ENCODE peak calls at places on chromosomes 4 and X, in nine cellular contexts. A is GM23248, J is small intestine, L is suprapubic skin, K is cardiac muscle cell, W is left ventricle myocardium inferior, T is HCT116, S is aorta, Z is H1. X is an unnamed sample.

GRCh38 chr4:177271091-177271490 is 38.6 kb upstream of the NEIL3 start:
- DNase-seq in A (no peak), J (no peak), L (no peak), K (peak; percentile 29), W (no peak), T (no peak), S (no peak), Z (no peak), X (no peak)

GRCh38 chr4:73683033-73683432 is 57.3 kb upstream of the CXCL8 start:
- DNase-seq in A (no peak), J (no peak), L (no peak), K (no peak), W (no peak), T (no peak), S (no peak), Z (no peak), X (no peak)

GRCh38 chr4:189143255-189143654 is 797.4 kb upstream of the FRG1 start:
- DNase-seq in A (peak; percentile 1), J (no peak), L (no peak), K (no peak), W (no peak), T (peak; percentile 43), S (no peak), Z (no peak), X (no peak)

GRCh38 chrX:18146954-18147353 is 73.7 kb downstream of the BEND2 start:
- DNase-seq in A (peak; percentile 29), J (no peak), L (no peak), K (peak; percentile 5), W (no peak), T (no peak), S (no peak), Z (no peak), X (no peak)

GRCh38 chr4:72974694-72975487 is 94.6 kb downstream of the COX18 start:
- DNase-seq in A (peak; percentile 43), J (no peak), L (no peak), K (peak; percentile 56), W (no peak), T (no peak), S (no peak), Z (no peak), X (no peak)

GRCh38 chrX:143854006-143854405 is 29.9 kb upstream of the UBE2NL start:
- DNase-seq in A (peak; percentile 63), J (no peak), L (no peak), K (peak; percentile 52), W (no peak), T (no peak), S (no peak), Z (no peak), X (no peak)

GRCh38 chr4:130210871-130211270 is 1114.9 kb downstream of the C4orf33 start:
- DNase-seq in A (peak; percentile 21), J (no peak), L (no peak), K (peak; percentile 65), W (no peak), T (peak; percentile 2), S (no peak), Z (no peak), X (no peak)

GRCh38 chrX:70998402-70999027 is 67.6 kb upstream of the SLC7A3 start:
- DNase-seq in A (peak; percentile 30), J (peak; percentile 5), L (no peak), K (peak; percentile 73), W (no peak), T (no peak), S (no peak), Z (no peak), X (peak; percentile 19)

GRCh38 chr4:74314329-74314728 is 6.1 kb downstream of the EPGN start:
- DNase-seq in A (no peak), J (no peak), L (no peak), K (no peak), W (no peak), T (no peak), S (no peak), Z (no peak), X (no peak)

GRCh38 chrX:10041383-10041782 is 74.2 kb downstream of the CLDN34 start:
- DNase-seq in A (peak; percentile 36), J (no peak), L (no peak), K (no peak), W (no peak), T (no peak), S (no peak), Z (peak; percentile 38), X (no peak)

GRCh38 chrX:94758130-94758529 is 1084.1 kb downstream of the FAM133A start:
- DNase-seq in A (no peak), J (no peak), L (no peak), K (no peak), W (no peak), T (no peak), S (no peak), Z (no peak), X (no peak)

GRCh38 chrX:12149670-12150407 is 11.6 kb downstream of the FRMPD4 start:
- DNase-seq in A (no peak), J (no peak), L (no peak), K (no peak), W (no peak), T (no peak), S (no peak), Z (no peak), X (no peak)

GRCh38 chr4:97493815-97494518 is 649.3 kb downstream of the STPG2 start:
- DNase-seq in A (no peak), J (no peak), L (no peak), K (no peak), W (no peak), T (peak; percentile 76), S (no peak), Z (no peak), X (no peak)

GRCh38 chr4:111776546-111776945 is 368.7 kb upstream of the FAM241A start:
- DNase-seq in A (peak; percentile 70), J (no peak), L (no peak), K (no peak), W (no peak), T (no peak), S (no peak), Z (no peak), X (no peak)

GRCh38 chr4:139728840-139729239 is 63.2 kb downstream of the MGST2 start:
- DNase-seq in A (no peak), J (peak; percentile 41), L (no peak), K (no peak), W (no peak), T (no peak), S (no peak), Z (no peak), X (no peak)

GRCh38 chr4:41141910-41142309 is 72.4 kb downstream of the APBB2 start:
- DNase-seq in A (peak; percentile 79), J (no peak), L (no peak), K (peak; percentile 71), W (no peak), T (no peak), S (no peak), Z (no peak), X (no peak)

GRCh38 chr4:151173751-151174325 is 74.4 kb downstream of the RPS3A start:
- DNase-seq in A (no peak), J (no peak), L (no peak), K (peak; percentile 95), W (peak; percentile 73), T (no peak), S (no peak), Z (no peak), X (peak; percentile 76)

GRCh38 chr4:98672583-98673281 is 14.3 kb upstream of the TSPAN5 start:
- DNase-seq in A (no peak), J (no peak), L (no peak), K (no peak), W (no peak), T (no peak), S (no peak), Z (no peak), X (no peak)

GRCh38 chr4:94489075-94489474 is 37.3 kb downstream of the PDLIM5 start:
- DNase-seq in A (no peak), J (peak; percentile 44), L (no peak), K (no peak), W (no peak), T (no peak), S (no peak), Z (no peak), X (no peak)

GRCh38 chr4:159334461-159334860 is 231.6 kb downstream of the RAPGEF2 start:
- DNase-seq in A (no peak), J (no peak), L (no peak), K (no peak), W (no peak), T (no peak), S (no peak), Z (no peak), X (no peak)
- H3K36me3 ChIP-seq in A (peaks cover 29% of the 10 kb centered on the region), J (peaks cover 10% of the 10 kb centered on the region), L (peaks cover 29% of the 10 kb centered on the region), K (peaks cover 59% of the 10 kb centered on the region), W (peaks cover 75% of the 10 kb centered on the region), T (no peaks in the 10 kb centered on the region), S (peaks cover 2% of the 10 kb centered on the region), Z (peaks cover 10% of the 10 kb centered on the region), X (peaks cover 22% of the 10 kb centered on the region)

GRCh38 chrX:23896983-23897382 is 10.8 kb downstream of the APOO start:
- DNase-seq in A (no peak), J (no peak), L (no peak), K (no peak), W (no peak), T (no peak), S (no peak), Z (no peak), X (no peak)
- H3K4me1 ChIP-seq in A (peaks cover 45% of the 10 kb centered on the region), J (no peaks in the 10 kb centered on the region), L (peaks cover 27% of the 10 kb centered on the region), K (peaks cover 34% of the 10 kb centered on the region), W (peaks cover 32% of the 10 kb centered on the region), T (peaks cover 52% of the 10 kb centered on the region), S (no peaks in the 10 kb centered on the region), Z (peaks cover 1% of the 10 kb centered on the region), X (no peaks in the 10 kb centered on the region)

GRCh38 chr4:82947498-82947897 is 47.0 kb downstream of the THAP9 start:
- DNase-seq in A (no peak), J (no peak), L (no peak), K (no peak), W (no peak), T (no peak), S (no peak), Z (no peak), X (no peak)

GRCh38 chr4:82951196-82951595 is 50.7 kb downstream of the THAP9 start:
- DNase-seq in A (peak; percentile 5), J (no peak), L (no peak), K (no peak), W (no peak), T (no peak), S (no peak), Z (no peak), X (no peak)

GRCh38 chr4:82954212-82954611 is 53.7 kb downstream of the THAP9 start:
- DNase-seq in A (no peak), J (no peak), L (no peak), K (no peak), W (no peak), T (no peak), S (no peak), Z (no peak), X (no peak)

GRCh38 chr4:82948647-82949204 is 48.2 kb downstream of the THAP9 start:
- DNase-seq in A (peak; percentile 44), J (no peak), L (no peak), K (peak; percentile 39), W (no peak), T (no peak), S (no peak), Z (no peak), X (no peak)
- H3K36me3 ChIP-seq in A (no peaks in the 10 kb centered on the region), J (peaks cover 2% of the 10 kb centered on the region), L (no peaks in the 10 kb centered on the region), K (peaks cover 8% of the 10 kb centered on the region), W (peaks cover 18% of the 10 kb centered on the region), T (no peaks in the 10 kb centered on the region), S (no peaks in the 10 kb centered on the region), Z (no peaks in the 10 kb centered on the region), X (no peaks in the 10 kb centered on the region)

DNA sequence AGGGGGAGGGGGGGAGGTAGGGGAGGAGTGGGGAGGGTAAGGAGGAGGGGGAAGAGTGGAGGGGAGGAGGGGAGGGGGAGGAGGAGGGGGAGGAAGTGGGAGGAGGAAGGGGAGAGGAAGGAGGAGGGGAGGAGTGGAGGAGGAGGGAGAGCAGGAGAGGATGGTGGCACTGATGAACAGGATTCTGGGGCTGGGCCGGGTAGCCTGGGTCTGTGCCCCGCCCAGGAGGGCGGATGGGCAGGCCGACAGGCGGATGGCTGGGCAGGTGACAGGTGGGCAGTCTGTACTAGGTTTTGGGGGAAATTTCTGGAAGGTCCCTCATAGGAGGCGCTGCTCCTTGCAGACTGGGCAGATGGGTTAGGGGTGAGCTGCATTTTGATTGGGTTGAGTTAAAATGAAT is 66.0 kb upstream of the ADRA2C start:
- DNase-seq in A (no peak), J (no peak), L (peak; percentile 29), K (no peak), W (no peak), T (no peak), S (peak; percentile 23), Z (no peak), X (peak; percentile 17)
- H3K4me1 ChIP-seq in A (no peaks in the 10 kb centered on the region), J (no peaks in the 10 kb centered on the region), L (no peaks in the 10 kb centered on the region), K (no peaks in the 10 kb centered on the region), W (no peaks in the 10 kb centered on the region), T (no peaks in the 10 kb centered on the region), S (no peaks in the 10 kb centered on the region), Z (no peaks in the 10 kb centered on the region), X (peaks cover 13% of the 10 kb centered on the region)

X was measured in tibial artery.